ENCODE peak calls at places on chromosomes 4 and X, in six cellular contexts. A, I, D, Y, H and G are unnamed samples.

GRCh38 chrX:72121381-72121780 is 10.3 kb downstream of the RTL5 start:
- DNase-seq in A (peak; percentile 74), H (peak; percentile 85), Y (peak; percentile 62), I (no peak), D (peak; percentile 70), G (no peak)

GRCh38 chrX:97685753-97686152 is 802.0 kb downstream of the RPA4 start:
- DNase-seq in Y (peak; percentile 5), A (peak; percentile 55), D (no peak), H (peak; percentile 62), I (no peak), G (peak; percentile 30)

GRCh38 chrX:138986235-138986634 is 274.7 kb upstream of the FGF13 start:
- DNase-seq in A (no peak), H (no peak), D (no peak), I (no peak), Y (no peak), G (no peak)

GRCh38 chrX:132292753-132293152 is 73.5 kb upstream of the RAP2C start:
- DNase-seq in Y (peak; percentile 26), A (peak; percentile 67), I (peak; percentile 28), D (peak; percentile 20), H (peak; percentile 66), G (peak; percentile 56)

GRCh38 chr4:84673475-84674230 is 90.7 kb downstream of the CDS1 start:
- DNase-seq in H (peak; percentile 90), Y (peak; percentile 77), A (peak; percentile 84), I (no peak), D (no peak), G (no peak)

GRCh38 chr4:81664079-81664478 is 192.4 kb upstream of the RASGEF1B start:
- DNase-seq in I (no peak), A (peak; percentile 12), H (peak; percentile 25), Y (no peak), D (no peak), G (no peak)

GRCh38 chr4:182531555-182532162 is 288.5 kb downstream of the TENM3 start:
- DNase-seq in I (no peak), Y (no peak), H (no peak), D (no peak), A (no peak), G (no peak)

GRCh38 chr4:126727461-126727860 is 905.3 kb upstream of the INTU start:
- DNase-seq in D (no peak), Y (no peak), A (peak; percentile 84), I (no peak), H (no peak), G (no peak)

GRCh38 chr4:128810331-128810870 is 901 bp downstream of the JADE1 start:
- DNase-seq in A (peak; percentile 47), I (no peak), Y (peak; percentile 23), D (peak; percentile 34), H (peak; percentile 13), G (peak; percentile 72)

GRCh38 chr4:85823295-85823694 is 348.3 kb downstream of the ARHGAP24 start:
- DNase-seq in H (peak; percentile 21), I (no peak), D (no peak), Y (no peak), A (peak; percentile 19), G (no peak)

GRCh38 chr4:89998350-89999098 is 103.9 kb downstream of the MMRN1 start:
- DNase-seq in H (no peak), A (no peak), I (no peak), D (no peak), Y (no peak), G (no peak)

GRCh38 chr4:143016171-143016570 is 168.5 kb upstream of the USP38 start:
- DNase-seq in A (no peak), D (no peak), I (no peak), H (no peak), Y (no peak), G (no peak)

GRCh38 chr4:55021214-55021613 is 104.2 kb downstream of the KDR start:
- DNase-seq in I (no peak), D (no peak), H (no peak), Y (no peak), A (no peak), G (no peak)

GRCh38 chrX:8748855-8749254 is 16.9 kb upstream of the ANOS1 start:
- DNase-seq in I (no peak), H (peak; percentile 65), A (peak; percentile 43), Y (no peak), D (no peak), G (peak; percentile 40)

GRCh38 chrX:140439455-140439854 is 65.4 kb downstream of the SOX3 start:
- DNase-seq in I (peak; percentile 79), H (peak; percentile 32), Y (no peak), D (no peak), A (peak; percentile 34), G (no peak)

GRCh38 chr4:182143822-182144620 is 99.2 kb upstream of the TENM3 start:
- DNase-seq in Y (peak; percentile 41), A (peak; percentile 77), H (peak; percentile 4), I (peak; percentile 51), D (no peak), G (peak; percentile 51)

GRCh38 chr4:146260521-146260920 is 46.2 kb downstream of the REELD1 start:
- DNase-seq in H (peak; percentile 63), A (no peak), Y (no peak), D (no peak), I (no peak), G (no peak)

GRCh38 chrX:71536285-71536684 is 3.4 kb downstream of the OGT start:
- DNase-seq in H (no peak), D (no peak), I (no peak), A (no peak), Y (no peak), G (no peak)

GRCh38 chr4:59960143-59960542 is 1240.0 kb upstream of the ADGRL3 start:
- DNase-seq in A (no peak), H (no peak), Y (no peak), I (no peak), D (no peak), G (no peak)

GRCh38 chrX:23779025-23779424 is 3.9 kb upstream of the SAT1 start:
- DNase-seq in Y (peak; percentile 69), I (no peak), A (peak; percentile 75), D (no peak), H (peak; percentile 94), G (no peak)

GRCh38 chr4:175325230-175325629 is 407.1 kb downstream of the ADAM29 start:
- DNase-seq in Y (no peak), I (no peak), H (no peak), D (no peak), A (no peak), G (no peak)

GRCh38 chr4:8771258-8771590 is 100.4 kb downstream of the HMX1 start:
- DNase-seq in H (no peak), I (no peak), D (no peak), Y (no peak), A (no peak), G (no peak)

GRCh38 chr4:105149771-105150170 is 3.1 kb downstream of the TET2 start:
- DNase-seq in A (peak; percentile 56), Y (no peak), H (no peak), D (no peak), I (no peak), G (no peak)

GRCh38 chrX:39759526-39760224 is 338.1 kb downstream of the BCOR start:
- DNase-seq in A (peak; percentile 29), I (no peak), Y (peak; percentile 33), D (no peak), H (peak; percentile 19), G (no peak)

GRCh38 chr4:68070302-68070701 is 59.4 kb downstream of the TMPRSS11F start:
- DNase-seq in I (no peak), Y (no peak), A (no peak), D (no peak), H (no peak), G (no peak)

GRCh38 chrX:5823861-5824260 is 404.8 kb downstream of the NLGN4X start:
- DNase-seq in D (no peak), Y (no peak), A (no peak), I (no peak), H (no peak), G (no peak)

GRCh38 chrX:5829469-5829868 is 399.2 kb downstream of the NLGN4X start:
- DNase-seq in I (no peak), A (no peak), H (no peak), D (no peak), Y (no peak), G (no peak)

DNA sequence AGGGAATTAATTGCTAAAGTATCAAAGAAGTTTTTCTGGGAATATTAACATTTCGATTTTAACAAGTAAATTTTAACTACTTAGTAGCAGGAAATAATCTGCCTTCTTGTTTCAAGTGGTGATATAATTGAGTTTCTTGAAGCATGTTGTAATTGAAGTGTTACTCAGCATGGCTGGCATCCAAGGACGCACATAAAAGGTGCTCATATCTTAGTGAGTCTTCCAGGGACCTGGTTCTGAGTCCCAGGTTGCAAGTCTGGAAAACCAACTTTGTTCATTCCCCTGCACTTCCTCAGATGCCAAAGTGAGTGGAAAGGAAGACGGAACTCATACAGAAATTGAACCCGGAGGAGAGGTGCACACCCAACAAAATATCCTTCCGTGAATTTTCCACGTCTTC is 399.6 kb downstream of the NLGN4X start:
- DNase-seq in Y (no peak), D (no peak), A (no peak), I (no peak), H (no peak), G (no peak)
- TF ChIP-seq CTCF in Y (no peak), D (no peak), A (no peak), I (no peak), H (no peak), G (no peak)

GRCh38 chr4:160175064-160175643 is 1072.3 kb downstream of the RAPGEF2 start:
- DNase-seq in A (peak; percentile 19), D (no peak), Y (no peak), I (no peak), H (peak; percentile 20), G (no peak)
- TF ChIP-seq CTCF in A (peak; percentile 7), D (no peak), Y (no peak), I (no peak), H (peak; percentile 12), G (peak; percentile 38)

GRCh38 chr4:157204634-157205244 is 15.8 kb upstream of the GRIA2 start:
- DNase-seq in D (no peak), H (peak; percentile 44), I (peak; percentile 29), A (peak; percentile 28), Y (no peak), G (peak; percentile 27)
- TF ChIP-seq CTCF in D (no peak), H (peak; percentile 66), I (peak; percentile 55), A (no peak), Y (peak; percentile 30), G (peak; percentile 69)

DNA sequence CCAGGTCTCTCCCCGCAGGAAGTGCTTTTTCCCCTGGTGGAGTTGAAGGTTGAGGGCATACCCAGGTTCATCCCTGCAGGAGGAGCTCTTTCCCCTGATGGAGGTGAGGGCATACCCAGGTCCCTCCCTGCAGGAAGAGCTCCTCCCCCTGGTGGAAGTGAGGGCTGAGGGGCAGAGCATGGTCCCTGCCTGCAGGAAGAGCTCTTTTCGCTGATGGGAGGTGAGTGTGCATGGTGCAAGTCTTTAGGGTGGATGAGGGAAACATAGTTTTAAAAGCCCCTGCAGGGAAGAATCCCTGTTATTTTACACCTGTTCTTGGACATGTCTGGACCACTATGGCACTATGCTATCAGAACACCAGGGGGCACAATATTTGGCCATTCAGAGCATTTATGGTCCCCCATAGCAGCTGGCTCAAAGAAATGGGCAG is 43.7 kb upstream of the PUDP start:
- DNase-seq in A (peak; percentile 21), I (no peak), Y (no peak), D (no peak), H (peak; percentile 21), G (no peak)
- TF ChIP-seq CTCF in A (no peak), I (peak; percentile 35), Y (no peak), D (no peak), H (peak; percentile 68), G (peak; percentile 30)

GRCh38 chrX:136168929-136169735 is 21.8 kb downstream of the FHL1 start:
- DNase-seq in A (peak; percentile 56), D (no peak), H (peak; percentile 39), I (peak; percentile 8), Y (peak; percentile 86), G (no peak)
- TF ChIP-seq CTCF in A (no peak), D (no peak), H (no peak), I (no peak), Y (no peak), G (no peak)